ENCODE peak calls at places on chromosomes 11 and 22, in seven cellular contexts. E is fibroblast of the conjunctiva, H is fibroblast of pulmonary artery, Y is EL, B is hippocampal formation, Q is left cardiac atrium, X is NCI-H2171 treated with DMSO at 0.1 percent for 48 hours. D is an unnamed sample.

GRCh38 chr11:32510039-32510438 is 73.6 kb upstream of the EIF3M start:
- DNase-seq in E (no peak), H (no peak), Y (no peak), B (no peak), Q (no peak), X (no peak), D (no peak)

GRCh38 chr11:126140932-126141291 is 70.5 kb downstream of the RPUSD4 start:
- DNase-seq in E (no peak), H (peak), Y (peak), B (no peak), Q (peak), X (peak), D (no peak)

GRCh38 chr11:116257092-116257491 is 515.7 kb downstream of the BUD13 start:
- DNase-seq in E (no peak), H (no peak), Y (no peak), B (no peak), Q (no peak), X (no peak), D (no peak)

GRCh38 chr11:94017446-94017845 is 3.7 kb upstream of the HEPHL1 start:
- DNase-seq in E (no peak), H (no peak), Y (peak), B (no peak), Q (no peak), X (no peak), D (no peak)

GRCh38 chr11:47783087-47783610 is 16.0 kb upstream of the FNBP4 start:
- DNase-seq in E (no peak), H (no peak), Y (no peak), B (no peak), Q (no peak), X (no peak), D (no peak)

GRCh38 chr22:23023294-23023693 is 47.0 kb upstream of the GNAZ start:
- DNase-seq in E (no peak), H (no peak), Y (no peak), B (no peak), Q (no peak), X (no peak), D (no peak)

GRCh38 chr11:128400382-128401203 is 186.8 kb downstream of the ETS1 start:
- DNase-seq in E (no peak), H (no peak), Y (peak), B (no peak), Q (no peak), X (no peak), D (no peak)

GRCh38 chr11:73326929-73327811 is 19.1 kb downstream of the ARHGEF17 start:
- DNase-seq in E (no peak), H (peak), Y (peak), B (no peak), Q (no peak), X (peak), D (no peak)

GRCh38 chr11:69716099-69716498 is 12.3 kb upstream of the FGF19 start:
- DNase-seq in E (no peak), H (no peak), Y (no peak), B (no peak), Q (no peak), X (no peak), D (no peak)

GRCh38 chr11:111691176-111691575 is 75.0 kb downstream of the PPP2R1B start:
- DNase-seq in E (no peak), H (no peak), Y (no peak), B (no peak), Q (no peak), X (no peak), D (no peak)

GRCh38 chr11:91295591-91295990 is 929.0 kb upstream of the FAT3 start:
- DNase-seq in E (no peak), H (no peak), Y (no peak), B (no peak), Q (no peak), X (no peak), D (no peak)

GRCh38 chr22:39205344-39206021 is 39.3 kb downstream of the PDGFB start:
- DNase-seq in E (peak), H (peak), Y (peak), B (no peak), Q (no peak), X (no peak), D (no peak)

GRCh38 chr22:48181168-48181955 is 1418.9 kb downstream of the TBC1D22A start:
- DNase-seq in E (no peak), H (no peak), Y (no peak), B (no peak), Q (no peak), X (no peak), D (no peak)

GRCh38 chr11:123584186-123584585 is 70.2 kb downstream of the SCN3B start:
- DNase-seq in E (no peak), H (no peak), Y (no peak), B (no peak), Q (no peak), X (no peak), D (no peak)

GRCh38 chr11:2098691-2099522 is 40.3 kb downstream of the IGF2 start:
- DNase-seq in E (no peak), H (no peak), Y (no peak), B (no peak), Q (no peak), X (no peak), D (peak)

GRCh38 chr11:104956528-104956927 is 11.8 kb downstream of the CASP4 start:
- DNase-seq in E (no peak), H (peak), Y (no peak), B (no peak), Q (no peak), X (no peak), D (no peak)

GRCh38 chr11:114282488-114282887 is 13.7 kb upstream of the NNMT start:
- DNase-seq in E (no peak), H (no peak), Y (no peak), B (no peak), Q (no peak), X (no peak), D (no peak)

GRCh38 chr11:128963744-128964340 is 21.2 kb upstream of the TP53AIP1 start:
- DNase-seq in E (peak), H (no peak), Y (no peak), B (peak), Q (no peak), X (peak), D (no peak)

GRCh38 chr22:28015056-28015445 is 96.0 kb upstream of the PITPNB start:
- DNase-seq in E (no peak), H (no peak), Y (no peak), B (no peak), Q (peak), X (peak), D (no peak)

GRCh38 chr11:19646921-19647320 is 65.7 kb upstream of the NAV2 start:
- DNase-seq in E (peak), H (peak), Y (peak), B (no peak), Q (no peak), X (no peak), D (no peak)

D was measured in cardiac septum.